ENCODE peak calls at places on chromosome 5, in nine cellular contexts. One of them, this sample, is unnamed.

GRCh38 chr5:157485811-157486739 is 26.1 kb downstream of the NIPAL4 start:
- DNase-seq in Peyer's patch: no peak
- DNase-seq in lower lobe of right lung: no peak
- DNase-seq in occipital lobe: no peak
- DNase-seq in ascending aorta: no peak
- DNase-seq in HS-5: no peak
- DNase-seq in amniotic epithelial cell: no peak
- DNase-seq in body of pancreas: no peak
- DNase-seq in fibroblast of the conjunctiva: no peak
- DNase-seq in this sample: no peak

GRCh38 chr5:6829150-6829784 is 116.0 kb downstream of the TENT4A start:
- DNase-seq in fibroblast of the conjunctiva: no peak
- DNase-seq in Peyer's patch: no peak
- DNase-seq in HS-5: no peak
- DNase-seq in ascending aorta: no peak
- DNase-seq in amniotic epithelial cell: no peak
- DNase-seq in occipital lobe: peak
- DNase-seq in body of pancreas: no peak
- DNase-seq in lower lobe of right lung: no peak
- DNase-seq in this sample: no peak

GRCh38 chr5:127029513-127030258 is 672 bp downstream of the MARCHF3 start:
- DNase-seq in amniotic epithelial cell: peak
- DNase-seq in HS-5: peak
- DNase-seq in Peyer's patch: peak
- DNase-seq in body of pancreas: peak
- DNase-seq in lower lobe of right lung: peak
- DNase-seq in occipital lobe: no peak
- DNase-seq in ascending aorta: no peak
- DNase-seq in fibroblast of the conjunctiva: peak
- DNase-seq in this sample: no peak

GRCh38 chr5:157245477-157245876 is 20.4 kb upstream of the CYFIP2 start:
- DNase-seq in fibroblast of the conjunctiva: no peak
- DNase-seq in occipital lobe: no peak
- DNase-seq in body of pancreas: no peak
- DNase-seq in ascending aorta: no peak
- DNase-seq in HS-5: no peak
- DNase-seq in Peyer's patch: no peak
- DNase-seq in amniotic epithelial cell: peak
- DNase-seq in lower lobe of right lung: no peak
- DNase-seq in this sample: no peak

GRCh38 chr5:179793470-179794139 is at the start of gene LTC4S:
- DNase-seq in body of pancreas: peak
- DNase-seq in HS-5: no peak
- DNase-seq in amniotic epithelial cell: no peak
- DNase-seq in fibroblast of the conjunctiva: peak
- DNase-seq in ascending aorta: peak
- DNase-seq in lower lobe of right lung: peak
- DNase-seq in occipital lobe: no peak
- DNase-seq in Peyer's patch: peak
- DNase-seq in this sample: no peak

GRCh38 chr5:16889203-16889971 is 46.7 kb downstream of the MYO10 start:
- DNase-seq in Peyer's patch: no peak
- DNase-seq in amniotic epithelial cell: peak
- DNase-seq in HS-5: peak
- DNase-seq in fibroblast of the conjunctiva: no peak
- DNase-seq in lower lobe of right lung: no peak
- DNase-seq in occipital lobe: no peak
- DNase-seq in ascending aorta: no peak
- DNase-seq in body of pancreas: no peak
- DNase-seq in this sample: no peak

GRCh38 chr5:82163459-82164108 is 114.6 kb downstream of the RPS23 start:
- DNase-seq in amniotic epithelial cell: no peak
- DNase-seq in fibroblast of the conjunctiva: no peak
- DNase-seq in HS-5: no peak
- DNase-seq in lower lobe of right lung: no peak
- DNase-seq in ascending aorta: no peak
- DNase-seq in body of pancreas: no peak
- DNase-seq in Peyer's patch: no peak
- DNase-seq in occipital lobe: no peak
- DNase-seq in this sample: no peak

GRCh38 chr5:10679336-10679988 is 81.6 kb downstream of the DAP start:
- DNase-seq in ascending aorta: no peak
- DNase-seq in occipital lobe: no peak
- DNase-seq in HS-5: no peak
- DNase-seq in lower lobe of right lung: no peak
- DNase-seq in amniotic epithelial cell: no peak
- DNase-seq in fibroblast of the conjunctiva: no peak
- DNase-seq in body of pancreas: no peak
- DNase-seq in Peyer's patch: no peak
- DNase-seq in this sample: no peak

GRCh38 chr5:60487885-60488425 is 212.0 kb downstream of the DEPDC1B start:
- DNase-seq in Peyer's patch: no peak
- DNase-seq in body of pancreas: peak
- DNase-seq in occipital lobe: peak
- DNase-seq in lower lobe of right lung: no peak
- DNase-seq in HS-5: no peak
- DNase-seq in ascending aorta: no peak
- DNase-seq in fibroblast of the conjunctiva: no peak
- DNase-seq in amniotic epithelial cell: peak
- DNase-seq in this sample: no peak

This sample was measured in GOT3.